ENCODE peak calls at places on chromosomes 1 and 21, in four cellular contexts. C is hepatic stellate cell, G is GM12891, U is NCI-H510A treated with DMSO at 0.1 percent for 48 hours. T is an unnamed sample.
A peak's percentile ranks its signal among the peaks of the same experiment; 100 is the strongest.

GRCh38 chr1:34879230-34879629 is 19.7 kb upstream of the SMIM12 start:
- DNase-seq in C (no peak), G (no peak), U (no peak), T (no peak)

GRCh38 chr1:111621050-111621449 is 1.5 kb downstream of the RAP1A start:
- DNase-seq in C (peak; percentile 21), G (no peak), U (no peak), T (no peak)

GRCh38 chr1:47226121-47226977 is 5.7 kb downstream of the TAL1 start:
- DNase-seq in C (no peak), G (no peak), U (no peak), T (peak; percentile 14)

GRCh38 chr1:118923319-118923718 is 64.8 kb downstream of the TBX15 start:
- DNase-seq in C (no peak), G (no peak), U (no peak), T (no peak)

GRCh38 chr1:182215797-182216196 is 154.3 kb upstream of the ZNF648 start:
- DNase-seq in C (no peak), G (no peak), U (no peak), T (no peak)

GRCh38 chr1:192474080-192474683 is 101.4 kb upstream of the RGS1 start:
- DNase-seq in C (no peak), G (no peak), U (peak; percentile 68), T (no peak)

GRCh38 chr1:243287652-243288051 is 31.8 kb downstream of the SDCCAG8 start:
- DNase-seq in C (peak; percentile 18), G (peak; percentile 15), U (no peak), T (no peak)

GRCh38 chr1:26700711-26701110 is 4.9 kb downstream of the ARID1A start:
- DNase-seq in C (no peak), G (no peak), U (no peak), T (peak; percentile 73)

GRCh38 chr1:101247404-101248287 is 10.8 kb downstream of the S1PR1 start:
- DNase-seq in C (no peak), G (no peak), U (no peak), T (no peak)

GRCh38 chr1:76507376-76507775 is 359.9 kb upstream of the ST6GALNAC5 start:
- DNase-seq in C (no peak), G (no peak), U (no peak), T (no peak)

GRCh38 chr1:53835491-53835890 is 2.6 kb downstream of the NDC1 start:
- DNase-seq in C (peak; percentile 53), G (no peak), U (no peak), T (no peak)

GRCh38 chr1:200367841-200368534 is 41.8 kb downstream of the ZNF281 start:
- DNase-seq in C (peak; percentile 59), G (no peak), U (no peak), T (no peak)

GRCh38 chr21:39114871-39115658 is 68.2 kb downstream of the PSMG1 start:
- DNase-seq in C (peak; percentile 45), G (no peak), U (no peak), T (no peak)

GRCh38 chr1:233905416-233906051 is 1.1 kb downstream of the SLC35F3 start:
- DNase-seq in C (no peak), G (no peak), U (no peak), T (no peak)

GRCh38 chr1:218351617-218352438 is 6.7 kb downstream of the TGFB2 start:
- DNase-seq in C (peak; percentile 48), G (no peak), U (no peak), T (no peak)

GRCh38 chr1:56852478-56852877 is 2.1 kb upstream of the C8A start:
- DNase-seq in C (no peak), G (no peak), U (no peak), T (no peak)

GRCh38 chr21:17688912-17689874 is 76.5 kb upstream of the BTG3 start:
- DNase-seq in C (no peak), G (no peak), U (no peak), T (peak; percentile 86)

GRCh38 chr1:178630418-178630817 is 94.6 kb upstream of the RALGPS2 start:
- DNase-seq in C (no peak), G (no peak), U (no peak), T (no peak)

GRCh38 chr1:70467531-70467930 is 56.5 kb downstream of the CTH start:
- DNase-seq in C (no peak), G (no peak), U (no peak), T (no peak)

GRCh38 chr21:39908265-39908923 is 41.2 kb downstream of the PCP4 start:
- DNase-seq in C (no peak), G (no peak), U (no peak), T (no peak)

GRCh38 chr1:34057347-34057746 is 107.7 kb downstream of the CSMD2 start:
- DNase-seq in C (no peak), G (no peak), U (no peak), T (no peak)

GRCh38 chr1:111880866-111881837 is 108.3 kb downstream of the KCND3 start:
- DNase-seq in C (no peak), G (no peak), U (peak; percentile 54), T (peak; percentile 82)

GRCh38 chr1:206002833-206003532 is at the start of gene RAB7B:
- DNase-seq in C (peak; percentile 84), G (no peak), U (no peak), T (no peak)

GRCh38 chr21:25801217-25802015 is 66.6 kb downstream of the GABPA start:
- DNase-seq in C (peak; percentile 68), G (peak; percentile 41), U (peak; percentile 52), T (peak; percentile 86)

GRCh38 chr1:203880606-203881005 is 19.2 kb downstream of the SNRPE start:
- DNase-seq in C (no peak), G (no peak), U (no peak), T (no peak)

GRCh38 chr21:23960769-23961168 is 1646.5 kb downstream of the MRPL39 start:
- DNase-seq in C (no peak), G (no peak), U (no peak), T (no peak)

T was measured in SJCRH30.